ENCODE peak calls at places on chromosomes 6 and 20, in eight cellular contexts. D, X, T, Q, O, H, Z and N are unnamed samples.

GRCh38 chr6:13294499-13295069 is 33.8 kb downstream of the TBC1D7 start:
- DNase-seq in H (no peak), X (no peak), T (no peak), D (peak; percentile 48), O (no peak), Q (no peak), Z (no peak), N (no peak)

GRCh38 chr6:2097464-2097863 is 147.9 kb downstream of the GMDS start:
- DNase-seq in X (no peak), T (no peak), O (no peak), H (no peak), D (no peak), Q (no peak), Z (no peak), N (no peak)

GRCh38 chr6:1586861-1587450 is 22.8 kb upstream of the FOXC1 start:
- DNase-seq in T (no peak), D (no peak), X (no peak), H (no peak), Q (no peak), Z (no peak), O (no peak), N (no peak)

GRCh38 chr20:11050350-11050749 is 376.6 kb upstream of the JAG1 start:
- DNase-seq in D (no peak), T (no peak), O (no peak), Z (no peak), X (no peak), H (no peak), Q (no peak), N (no peak)

GRCh38 chr20:22411568-22412450 is 172.6 kb downstream of the FOXA2 start:
- DNase-seq in Z (peak; percentile 31), X (no peak), Q (no peak), T (no peak), D (no peak), H (no peak), O (no peak), N (peak; percentile 56)

GRCh38 chr6:40932366-40932765 is 106.7 kb downstream of the UNC5CL start:
- DNase-seq in Z (no peak), T (no peak), H (no peak), Q (no peak), O (no peak), X (no peak), D (no peak), N (no peak)

GRCh38 chr6:157840776-157841175 is 17.7 kb downstream of the SNX9 start:
- DNase-seq in Q (no peak), T (no peak), O (no peak), X (no peak), Z (peak; percentile 68), D (peak; percentile 81), H (no peak), N (peak; percentile 48)

GRCh38 chr6:160028487-160029275 is 59.8 kb downstream of the IGF2R start:
- DNase-seq in T (no peak), Q (no peak), D (no peak), H (no peak), Z (no peak), O (no peak), X (no peak), N (no peak)

GRCh38 chr6:52027699-52028098 is 59.7 kb downstream of the PKHD1 start:
- DNase-seq in D (no peak), T (no peak), Z (no peak), H (no peak), O (no peak), Q (no peak), X (no peak), N (no peak)

GRCh38 chr20:8853805-8854338 is 215.0 kb upstream of the PLCB4 start:
- DNase-seq in X (no peak), Q (peak; percentile 16), H (no peak), D (peak; percentile 91), Z (peak; percentile 81), T (peak; percentile 81), O (no peak), N (peak; percentile 67)

GRCh38 chr20:45969712-45970634 is 2.0 kb downstream of the ZNF335 start:
- DNase-seq in D (peak; percentile 81), O (peak; percentile 75), X (peak; percentile 45), H (no peak), T (peak; percentile 80), Z (peak; percentile 70), Q (no peak), N (no peak)

GRCh38 chr20:11235058-11235457 is 561.3 kb upstream of the JAG1 start:
- DNase-seq in X (peak; percentile 14), H (no peak), T (no peak), Q (peak; percentile 63), O (no peak), Z (peak; percentile 72), D (peak; percentile 53), N (peak; percentile 46)

GRCh38 chr20:42191140-42191860 is 573.1 kb upstream of the CHD6 start:
- DNase-seq in T (peak; percentile 26), D (no peak), O (no peak), Z (no peak), H (no peak), X (peak; percentile 23), Q (no peak), N (no peak)

GRCh38 chr20:46214831-46215488 is 93.3 kb downstream of the CDH22 start:
- DNase-seq in Z (no peak), Q (no peak), T (no peak), X (no peak), O (no peak), H (no peak), D (no peak), N (no peak)

DNA sequence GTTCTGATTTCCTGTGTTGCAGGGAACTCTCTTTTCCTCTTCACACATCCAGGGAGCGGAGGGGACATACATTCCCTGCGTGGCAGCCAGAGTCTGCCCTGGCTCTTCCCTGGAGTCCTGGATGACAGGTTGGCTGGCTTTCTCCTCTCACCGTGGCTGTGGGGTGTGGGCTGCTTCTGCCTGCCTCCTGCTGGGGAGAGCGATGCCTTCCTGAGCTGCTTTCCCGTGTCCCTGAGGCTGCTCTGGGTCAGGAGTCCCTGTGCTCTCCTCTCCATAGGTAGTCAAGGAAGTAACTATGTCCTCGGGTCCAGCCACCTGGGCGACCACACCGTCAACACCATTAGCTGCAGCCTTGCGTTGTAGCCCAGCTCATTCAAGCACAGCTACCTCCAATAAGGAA is 451.7 kb downstream of the QKI start:
- DNase-seq in O (no peak), X (peak; percentile 31), D (no peak), H (no peak), Z (no peak), T (no peak), Q (no peak), N (no peak)
- TF ChIP-seq CTCF in O (no peak), X (no peak), D (no peak), H (no peak), Z (no peak), T (no peak), Q (no peak), N (no peak)

DNA sequence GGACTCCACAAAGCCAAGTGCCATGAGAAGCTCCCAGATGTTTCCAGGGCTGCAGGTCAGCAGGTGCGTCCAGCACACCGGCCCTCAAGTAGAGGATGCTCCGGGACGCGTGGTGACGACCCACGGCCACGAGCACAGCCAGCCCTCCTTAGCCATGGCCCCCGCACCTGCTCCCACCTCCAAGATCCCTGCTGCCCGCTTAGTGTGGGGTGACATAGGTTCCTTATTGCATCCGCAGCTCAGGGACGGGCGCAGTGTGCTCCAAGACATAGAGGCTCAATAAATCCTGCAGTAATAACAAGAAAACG is 138.1 kb upstream of the RPS6KA2 start:
- DNase-seq in D (no peak), O (no peak), Q (no peak), Z (no peak), X (no peak), H (no peak), T (no peak), N (no peak)
- TF ChIP-seq CTCF in D (no peak), O (no peak), Q (no peak), Z (no peak), X (no peak), H (no peak), T (no peak), N (no peak)

GRCh38 chr6:130366011-130366963 is at the start of gene TMEM200A:
- DNase-seq in X (peak; percentile 66), D (peak; percentile 76), H (no peak), T (peak; percentile 78), Z (peak; percentile 75), Q (no peak), O (peak; percentile 79), N (no peak)
- TF ChIP-seq CTCF in X (no peak), D (peak; percentile 34), H (no peak), T (peak; percentile 41), Z (peak; percentile 20), Q (peak; percentile 50), O (no peak), N (no peak)

DNA sequence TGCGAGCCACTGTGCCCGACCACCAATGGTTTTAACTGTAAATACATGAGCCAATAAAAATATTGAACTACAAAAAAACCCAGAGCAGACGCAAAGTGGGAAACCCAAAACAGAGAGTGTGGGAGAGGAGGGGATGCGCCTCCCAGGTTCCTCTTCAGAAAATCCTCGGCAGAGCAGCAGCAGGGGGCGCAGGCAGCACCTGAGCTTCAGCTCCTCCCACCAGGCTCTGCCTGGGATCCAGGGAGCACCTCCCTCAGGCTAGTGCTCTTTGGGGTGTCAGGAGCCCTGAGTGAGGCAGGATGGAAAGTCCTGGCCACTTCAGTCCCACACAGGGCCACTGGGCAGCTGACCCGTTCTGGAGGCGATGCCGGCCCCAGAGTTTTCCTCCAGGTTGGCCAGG is 536.9 kb upstream of the CDH4 start:
- DNase-seq in X (peak; percentile 52), Q (no peak), O (no peak), Z (no peak), D (no peak), T (peak; percentile 27), H (no peak), N (no peak)
- TF ChIP-seq CTCF in X (no peak), Q (no peak), O (no peak), Z (no peak), D (no peak), T (peak; percentile 10), H (no peak), N (no peak)